ENCODE peak calls at places on chromosomes 6 and 20, in eight cellular contexts. One of them, this sample, is unnamed.

GRCh38 chr20:43835944-43836540 is 78.6 kb upstream of the TOX2 start:
- DNase-seq in bronchial epithelial cell: no peak
- DNase-seq in psoas muscle: no peak
- DNase-seq in choroid plexus epithelial cell: no peak
- DNase-seq in WTC11: no peak
- DNase-seq in coronary artery: no peak
- DNase-seq in CD4-positive, alpha-beta T cell: no peak
- DNase-seq in ovary: no peak
- DNase-seq in this sample: no peak

GRCh38 chr6:134111062-134111677 is 58.7 kb upstream of the SLC2A12 start:
- DNase-seq in bronchial epithelial cell: peak; percentile 65
- DNase-seq in choroid plexus epithelial cell: peak; percentile 74
- DNase-seq in ovary: no peak
- DNase-seq in WTC11: peak; percentile 34
- DNase-seq in psoas muscle: no peak
- DNase-seq in coronary artery: no peak
- DNase-seq in CD4-positive, alpha-beta T cell: no peak
- DNase-seq in this sample: no peak

GRCh38 chr6:17086469-17086868 is 15.4 kb upstream of the STMND1 start:
- DNase-seq in ovary: no peak
- DNase-seq in CD4-positive, alpha-beta T cell: no peak
- DNase-seq in choroid plexus epithelial cell: peak; percentile 82
- DNase-seq in psoas muscle: no peak
- DNase-seq in bronchial epithelial cell: peak; percentile 72
- DNase-seq in coronary artery: no peak
- DNase-seq in WTC11: peak; percentile 29
- DNase-seq in this sample: no peak

GRCh38 chr6:37258405-37258704 is 411 bp upstream of the TMEM217 start:
- DNase-seq in choroid plexus epithelial cell: no peak
- DNase-seq in CD4-positive, alpha-beta T cell: no peak
- DNase-seq in ovary: no peak
- DNase-seq in bronchial epithelial cell: no peak
- DNase-seq in psoas muscle: no peak
- DNase-seq in WTC11: no peak
- DNase-seq in coronary artery: no peak
- DNase-seq in this sample: no peak

GRCh38 chr6:111861321-111861938 is 11.8 kb downstream of the FYN start:
- DNase-seq in ovary: no peak
- DNase-seq in CD4-positive, alpha-beta T cell: no peak
- DNase-seq in bronchial epithelial cell: no peak
- DNase-seq in WTC11: no peak
- DNase-seq in choroid plexus epithelial cell: no peak
- DNase-seq in psoas muscle: no peak
- DNase-seq in coronary artery: no peak
- DNase-seq in this sample: no peak

GRCh38 chr6:6890400-6890858 is 217.3 kb upstream of the RREB1 start:
- DNase-seq in choroid plexus epithelial cell: peak; percentile 41
- DNase-seq in coronary artery: no peak
- DNase-seq in bronchial epithelial cell: no peak
- DNase-seq in ovary: peak; percentile 70
- DNase-seq in CD4-positive, alpha-beta T cell: no peak
- DNase-seq in psoas muscle: peak; percentile 54
- DNase-seq in WTC11: peak; percentile 47
- DNase-seq in this sample: no peak

GRCh38 chr6:13873288-13874190 is 51.2 kb upstream of the RNF182 start:
- DNase-seq in choroid plexus epithelial cell: peak; percentile 11
- DNase-seq in WTC11: peak; percentile 93
- DNase-seq in CD4-positive, alpha-beta T cell: peak; percentile 75
- DNase-seq in psoas muscle: peak; percentile 55
- DNase-seq in coronary artery: no peak
- DNase-seq in ovary: peak; percentile 43
- DNase-seq in bronchial epithelial cell: no peak
- DNase-seq in this sample: no peak

GRCh38 chr20:59191036-59191755 is 27.6 kb downstream of the ZNF831 start:
- DNase-seq in bronchial epithelial cell: no peak
- DNase-seq in psoas muscle: no peak
- DNase-seq in coronary artery: no peak
- DNase-seq in WTC11: no peak
- DNase-seq in CD4-positive, alpha-beta T cell: no peak
- DNase-seq in choroid plexus epithelial cell: no peak
- DNase-seq in ovary: no peak
- DNase-seq in this sample: no peak

GRCh38 chr6:33007831-33008395 is 1.5 kb downstream of the HLA-DOA start:
- DNase-seq in bronchial epithelial cell: no peak
- DNase-seq in choroid plexus epithelial cell: no peak
- DNase-seq in CD4-positive, alpha-beta T cell: no peak
- DNase-seq in coronary artery: no peak
- DNase-seq in psoas muscle: no peak
- DNase-seq in WTC11: no peak
- DNase-seq in ovary: no peak
- DNase-seq in this sample: no peak

GRCh38 chr6:64445038-64445437 is 809.4 kb downstream of the PHF3 start:
- DNase-seq in coronary artery: no peak
- DNase-seq in psoas muscle: no peak
- DNase-seq in CD4-positive, alpha-beta T cell: no peak
- DNase-seq in WTC11: no peak
- DNase-seq in bronchial epithelial cell: no peak
- DNase-seq in ovary: no peak
- DNase-seq in choroid plexus epithelial cell: no peak
- DNase-seq in this sample: no peak

DNA sequence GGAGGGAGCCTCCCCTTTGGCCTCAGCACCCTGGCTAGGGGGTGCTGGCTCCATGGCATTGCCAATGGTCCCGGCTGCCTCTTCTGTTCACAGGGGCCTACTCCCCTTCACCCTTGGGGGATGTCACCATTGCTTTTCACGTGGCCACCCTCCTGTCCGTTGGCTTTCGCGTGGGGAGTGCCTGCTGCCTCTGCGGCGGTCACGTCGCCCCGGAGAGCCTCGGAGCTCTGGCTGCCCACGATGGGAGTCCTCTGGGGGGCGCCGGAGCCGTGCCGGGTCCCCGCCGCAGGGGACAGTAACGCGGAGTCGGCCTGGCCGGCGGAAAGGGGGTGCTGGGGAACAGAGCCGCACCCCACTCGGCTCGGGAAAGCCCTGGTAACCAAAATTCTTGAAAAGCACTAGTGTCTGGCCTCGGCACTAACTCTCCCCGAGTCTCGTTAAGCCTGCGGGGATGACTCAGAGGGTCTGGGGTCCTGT is 661 bp upstream of the HEBP2 start:
- DNase-seq in CD4-positive, alpha-beta T cell: peak; percentile 44
- DNase-seq in choroid plexus epithelial cell: peak; percentile 18
- DNase-seq in psoas muscle: peak; percentile 57
- DNase-seq in bronchial epithelial cell: no peak
- DNase-seq in ovary: peak; percentile 36
- DNase-seq in WTC11: peak; percentile 45
- DNase-seq in coronary artery: no peak
- DNase-seq in this sample: no peak
- TF ChIP-seq CTCF in CD4-positive, alpha-beta T cell: no peak
- TF ChIP-seq CTCF in choroid plexus epithelial cell: no peak
- TF ChIP-seq CTCF in psoas muscle: peak; percentile 26
- TF ChIP-seq CTCF in bronchial epithelial cell: peak; percentile 19
- TF ChIP-seq CTCF in ovary: no peak
- TF ChIP-seq CTCF in WTC11: no peak
- TF ChIP-seq CTCF in coronary artery: no peak
- TF ChIP-seq CTCF in this sample: peak; percentile 31

GRCh38 chr6:97064578-97064977 is 140.1 kb downstream of the KLHL32 start:
- DNase-seq in CD4-positive, alpha-beta T cell: no peak
- DNase-seq in ovary: no peak
- DNase-seq in WTC11: no peak
- DNase-seq in bronchial epithelial cell: no peak
- DNase-seq in coronary artery: no peak
- DNase-seq in choroid plexus epithelial cell: no peak
- DNase-seq in psoas muscle: no peak
- DNase-seq in this sample: no peak

GRCh38 chr6:97060254-97060653 is 135.7 kb downstream of the KLHL32 start:
- DNase-seq in psoas muscle: no peak
- DNase-seq in bronchial epithelial cell: no peak
- DNase-seq in WTC11: no peak
- DNase-seq in CD4-positive, alpha-beta T cell: no peak
- DNase-seq in coronary artery: no peak
- DNase-seq in ovary: no peak
- DNase-seq in choroid plexus epithelial cell: no peak
- DNase-seq in this sample: no peak

GRCh38 chr6:97053643-97054411 is 129.3 kb downstream of the KLHL32 start:
- DNase-seq in choroid plexus epithelial cell: peak; percentile 62
- DNase-seq in psoas muscle: no peak
- DNase-seq in ovary: no peak
- DNase-seq in coronary artery: no peak
- DNase-seq in WTC11: no peak
- DNase-seq in CD4-positive, alpha-beta T cell: no peak
- DNase-seq in bronchial epithelial cell: peak; percentile 30
- DNase-seq in this sample: no peak

GRCh38 chr6:97055743-97056142 is 131.2 kb downstream of the KLHL32 start:
- DNase-seq in ovary: no peak
- DNase-seq in coronary artery: no peak
- DNase-seq in psoas muscle: no peak
- DNase-seq in CD4-positive, alpha-beta T cell: no peak
- DNase-seq in WTC11: no peak
- DNase-seq in bronchial epithelial cell: no peak
- DNase-seq in choroid plexus epithelial cell: no peak
- DNase-seq in this sample: no peak

DNA sequence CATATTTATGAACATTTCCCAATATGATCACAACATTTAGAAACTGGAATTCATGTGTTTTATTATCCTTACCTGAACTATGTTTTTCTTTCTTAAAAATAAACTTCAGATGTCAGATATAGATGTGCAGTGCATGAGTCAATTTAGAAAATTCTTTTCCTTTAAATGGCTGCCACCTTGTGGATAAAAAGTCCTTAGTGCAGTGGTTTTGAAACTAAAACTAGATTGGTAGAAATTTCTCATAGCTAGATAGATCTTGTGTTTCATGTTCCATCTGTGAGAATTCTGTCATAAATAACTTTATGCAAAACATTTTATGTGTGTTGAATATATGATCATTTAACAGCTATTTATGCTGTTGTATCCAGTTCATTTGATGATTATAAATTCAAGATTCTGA is 134.9 kb downstream of the KLHL32 start:
- DNase-seq in coronary artery: no peak
- DNase-seq in psoas muscle: no peak
- DNase-seq in choroid plexus epithelial cell: peak; percentile 69
- DNase-seq in CD4-positive, alpha-beta T cell: no peak
- DNase-seq in ovary: no peak
- DNase-seq in WTC11: no peak
- DNase-seq in bronchial epithelial cell: peak; percentile 53
- DNase-seq in this sample: no peak
- TF ChIP-seq CTCF in coronary artery: peak; percentile 35
- TF ChIP-seq CTCF in psoas muscle: peak; percentile 60
- TF ChIP-seq CTCF in choroid plexus epithelial cell: peak; percentile 55
- TF ChIP-seq CTCF in CD4-positive, alpha-beta T cell: peak; percentile 69
- TF ChIP-seq CTCF in ovary: no peak
- TF ChIP-seq CTCF in WTC11: no peak
- TF ChIP-seq CTCF in bronchial epithelial cell: peak; percentile 17
- TF ChIP-seq CTCF in this sample: peak; percentile 89

DNA sequence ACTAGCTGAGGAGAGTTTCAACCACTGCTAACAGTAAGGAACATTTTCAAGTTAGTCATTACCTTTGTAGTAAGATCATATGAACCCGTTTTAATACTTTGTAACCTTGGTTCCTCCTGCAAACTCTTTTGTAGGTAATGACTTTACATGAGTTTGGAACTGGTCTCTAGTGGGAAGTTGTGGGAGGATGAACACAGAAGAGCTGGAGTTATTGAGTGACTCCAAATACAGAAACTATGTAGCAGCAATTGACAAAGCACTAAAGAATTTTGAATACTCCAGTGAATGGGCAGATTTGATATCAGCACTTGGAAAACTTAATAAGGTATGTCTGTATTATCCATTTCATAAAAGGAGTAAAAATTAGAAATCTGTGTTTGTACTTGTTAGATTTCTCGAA is 29.3 kb downstream of the DOP1A start:
- DNase-seq in psoas muscle: no peak
- DNase-seq in ovary: no peak
- DNase-seq in choroid plexus epithelial cell: peak; percentile 20
- DNase-seq in bronchial epithelial cell: no peak
- DNase-seq in coronary artery: no peak
- DNase-seq in WTC11: no peak
- DNase-seq in CD4-positive, alpha-beta T cell: no peak
- DNase-seq in this sample: no peak
- TF ChIP-seq CTCF in psoas muscle: no peak
- TF ChIP-seq CTCF in ovary: no peak
- TF ChIP-seq CTCF in choroid plexus epithelial cell: no peak
- TF ChIP-seq CTCF in bronchial epithelial cell: no peak
- TF ChIP-seq CTCF in coronary artery: no peak
- TF ChIP-seq CTCF in WTC11: no peak
- TF ChIP-seq CTCF in CD4-positive, alpha-beta T cell: no peak
- TF ChIP-seq CTCF in this sample: no peak

GRCh38 chr6:191487-192312 is 100.6 kb upstream of the DUSP22 start:
- DNase-seq in choroid plexus epithelial cell: no peak
- DNase-seq in ovary: no peak
- DNase-seq in psoas muscle: no peak
- DNase-seq in coronary artery: no peak
- DNase-seq in WTC11: no peak
- DNase-seq in CD4-positive, alpha-beta T cell: no peak
- DNase-seq in bronchial epithelial cell: no peak
- DNase-seq in this sample: no peak

GRCh38 chr6:192313-192664 is 100.0 kb upstream of the DUSP22 start:
- DNase-seq in bronchial epithelial cell: no peak
- DNase-seq in ovary: no peak
- DNase-seq in choroid plexus epithelial cell: no peak
- DNase-seq in WTC11: no peak
- DNase-seq in CD4-positive, alpha-beta T cell: no peak
- DNase-seq in coronary artery: peak; percentile 52
- DNase-seq in psoas muscle: no peak
- DNase-seq in this sample: no peak

GRCh38 chr6:188821-189655 is 103.2 kb upstream of the DUSP22 start:
- DNase-seq in ovary: peak; percentile 75
- DNase-seq in CD4-positive, alpha-beta T cell: peak; percentile 80
- DNase-seq in WTC11: peak; percentile 91
- DNase-seq in choroid plexus epithelial cell: peak; percentile 91
- DNase-seq in coronary artery: no peak
- DNase-seq in bronchial epithelial cell: peak; percentile 82
- DNase-seq in psoas muscle: peak; percentile 79
- DNase-seq in this sample: no peak

GRCh38 chr6:189676-190075 is 102.6 kb upstream of the DUSP22 start:
- DNase-seq in bronchial epithelial cell: no peak
- DNase-seq in choroid plexus epithelial cell: no peak
- DNase-seq in WTC11: no peak
- DNase-seq in coronary artery: no peak
- DNase-seq in CD4-positive, alpha-beta T cell: no peak
- DNase-seq in psoas muscle: no peak
- DNase-seq in ovary: no peak
- DNase-seq in this sample: no peak

DNA sequence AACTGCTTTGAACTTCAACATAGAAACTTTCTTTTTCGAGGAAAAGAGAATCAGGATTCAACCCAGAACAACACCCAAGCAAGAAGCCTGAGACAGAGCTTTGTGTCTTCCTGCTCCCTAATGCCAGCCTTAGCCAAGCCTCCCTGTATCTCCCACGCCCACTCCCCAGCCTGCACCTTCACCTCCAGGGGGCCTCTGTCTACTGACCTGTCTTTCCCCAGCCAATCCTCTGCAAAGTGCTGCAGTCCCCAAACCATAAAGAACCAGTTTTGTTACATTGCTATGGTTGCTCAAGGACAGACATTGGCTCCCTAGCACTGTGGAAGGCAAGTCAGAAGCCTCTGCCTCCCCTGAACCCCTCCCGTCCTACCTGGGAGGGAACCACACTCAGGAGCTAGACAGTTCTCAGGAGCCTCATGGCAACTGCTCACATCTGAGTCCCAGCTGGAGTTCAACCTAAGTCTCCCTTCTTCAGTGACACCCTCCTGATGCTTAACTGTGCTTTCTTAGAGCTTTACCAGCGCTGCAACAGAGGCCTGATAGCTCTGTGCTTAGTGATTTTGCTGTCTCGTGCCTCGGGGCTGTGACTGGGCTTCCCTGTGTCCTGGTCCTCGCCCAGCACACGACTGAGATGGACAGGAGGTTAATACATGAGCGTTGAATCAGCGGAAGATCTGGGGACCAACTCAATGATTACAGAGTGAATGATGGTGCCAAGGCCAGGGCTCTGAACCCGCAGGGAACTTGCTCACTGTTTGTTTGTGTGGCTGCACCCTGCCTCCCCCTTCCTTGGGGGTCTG is 101.5 kb upstream of the DUSP22 start:
- DNase-seq in bronchial epithelial cell: peak; percentile 19
- DNase-seq in psoas muscle: no peak
- DNase-seq in choroid plexus epithelial cell: no peak
- DNase-seq in coronary artery: no peak
- DNase-seq in WTC11: no peak
- DNase-seq in CD4-positive, alpha-beta T cell: no peak
- DNase-seq in ovary: no peak
- DNase-seq in this sample: no peak
- TF ChIP-seq CTCF in bronchial epithelial cell: peak; percentile 23
- TF ChIP-seq CTCF in psoas muscle: no peak
- TF ChIP-seq CTCF in choroid plexus epithelial cell: peak; percentile 25
- TF ChIP-seq CTCF in coronary artery: no peak
- TF ChIP-seq CTCF in WTC11: no peak
- TF ChIP-seq CTCF in CD4-positive, alpha-beta T cell: no peak
- TF ChIP-seq CTCF in ovary: no peak
- TF ChIP-seq CTCF in this sample: no peak

This sample was measured in chondrocyte.